ENCODE peak calls at places on chromosome 2, in six cellular contexts. Z, I, S, D, L and V are unnamed samples. For H3K4me1 and H3K27me3, the result is how much of the 10 kb centered on the place peaks cover.

GRCh38 chr2:106812377-106812776 is 73.6 kb downstream of the ST6GAL2 start:
- DNase-seq in S (no peak), I (no peak), L (no peak), D (no peak), Z (no peak), V (peak)

GRCh38 chr2:169141713-169142352 is 72.5 kb downstream of the DHRS9 start:
- DNase-seq in S (peak), I (peak), L (peak), Z (peak), D (peak), V (peak)

GRCh38 chr2:207256476-207257207 is 90.9 kb upstream of the KLF7 start:
- DNase-seq in D (no peak), Z (peak), I (no peak), L (no peak), S (no peak), V (no peak)

GRCh38 chr2:204024503-204024902 is 87.9 kb downstream of the ICOS start:
- DNase-seq in Z (peak), L (no peak), I (peak), D (peak), S (no peak), V (peak)

GRCh38 chr2:183838295-183838694 is 714.1 kb downstream of the NUP35 start:
- DNase-seq in I (no peak), S (no peak), L (no peak), D (no peak), Z (no peak), V (no peak)

GRCh38 chr2:28411956-28412609 is 19.4 kb downstream of the FOSL2 start:
- DNase-seq in S (no peak), I (no peak), L (peak), Z (no peak), D (no peak), V (no peak)

GRCh38 chr2:160035125-160035524 is 27.3 kb downstream of the PLA2R1 start:
- DNase-seq in I (no peak), Z (no peak), D (no peak), L (no peak), S (no peak), V (no peak)

GRCh38 chr2:133765693-133766092 is 197.4 kb upstream of the NCKAP5 start:
- DNase-seq in I (no peak), D (peak), Z (no peak), S (no peak), L (no peak), V (peak)

GRCh38 chr2:236167297-236168109 is 683 bp downstream of the GBX2 start:
- DNase-seq in S (no peak), D (no peak), L (no peak), I (no peak), Z (peak), V (no peak)

GRCh38 chr2:203484266-203485112 is 50.6 kb downstream of the RAPH1 start:
- DNase-seq in S (no peak), L (peak), D (peak), I (peak), Z (peak), V (peak)

GRCh38 chr2:241673797-241674725 is 12.6 kb downstream of the DTYMK start:
- DNase-seq in D (no peak), L (no peak), S (no peak), I (no peak), Z (no peak), V (no peak)

GRCh38 chr2:68746408-68746807 is 11.8 kb downstream of the ARHGAP25 start:
- DNase-seq in I (no peak), Z (no peak), D (no peak), L (no peak), S (peak), V (no peak)

GRCh38 chr2:2026252-2026831 is 282.0 kb upstream of the PXDN start:
- DNase-seq in I (no peak), Z (no peak), S (no peak), L (no peak), D (no peak), V (no peak)

GRCh38 chr2:66561645-66562336 is 126.9 kb downstream of the MEIS1 start:
- DNase-seq in D (no peak), S (no peak), I (no peak), L (no peak), Z (no peak), V (no peak)

GRCh38 chr2:219125886-219126270 is 34.7 kb downstream of the NHEJ1 start:
- DNase-seq in L (no peak), D (no peak), I (no peak), S (no peak), Z (no peak), V (no peak)
- H3K4me1 ChIP-seq in L (under half), D (under half), I (under half), S (under half), Z (under half), V (under half)

DNA sequence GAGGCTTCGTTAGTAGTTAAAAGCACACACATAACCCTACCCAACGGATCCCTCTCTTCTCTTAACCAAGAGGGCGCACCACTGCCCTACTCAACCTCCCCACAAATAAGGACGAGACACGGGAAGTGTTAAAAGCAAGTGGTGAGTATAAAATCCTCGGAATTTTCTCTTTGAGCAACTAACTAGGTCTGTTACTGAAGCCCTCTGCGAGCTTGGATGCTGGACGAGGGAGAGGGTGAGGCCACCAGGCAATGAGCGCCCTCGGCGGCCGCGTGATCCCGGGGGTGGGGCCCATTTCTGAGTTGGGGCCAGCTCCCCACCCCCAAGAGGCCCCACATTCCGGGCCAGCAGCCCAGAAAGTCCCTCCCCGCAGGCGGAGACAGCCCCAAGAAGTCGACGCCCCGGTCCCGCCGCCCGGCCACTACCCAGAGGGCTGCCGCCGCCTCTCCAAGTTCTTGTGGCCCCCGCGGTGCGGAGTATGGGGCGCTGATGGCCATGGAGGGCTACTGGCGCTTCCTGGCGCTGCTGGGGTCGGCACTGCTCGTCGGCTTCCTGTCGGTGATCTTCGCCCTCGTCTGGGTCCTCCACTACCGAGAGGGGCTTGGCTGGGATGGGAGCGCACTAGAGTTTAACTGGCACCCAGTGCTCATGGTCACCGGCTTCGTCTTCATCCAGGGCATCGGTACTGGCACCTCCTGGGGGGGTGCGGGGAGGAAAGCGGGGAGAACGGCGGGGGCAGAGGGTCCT is at the start of gene CYBRD1:
- DNase-seq in D (peak), S (no peak), Z (peak), L (peak), I (peak), V (peak)
- TF ChIP-seq POLR2A in D (peak), S (peak), Z (peak), L (peak), I (peak), V (peak)

DNA sequence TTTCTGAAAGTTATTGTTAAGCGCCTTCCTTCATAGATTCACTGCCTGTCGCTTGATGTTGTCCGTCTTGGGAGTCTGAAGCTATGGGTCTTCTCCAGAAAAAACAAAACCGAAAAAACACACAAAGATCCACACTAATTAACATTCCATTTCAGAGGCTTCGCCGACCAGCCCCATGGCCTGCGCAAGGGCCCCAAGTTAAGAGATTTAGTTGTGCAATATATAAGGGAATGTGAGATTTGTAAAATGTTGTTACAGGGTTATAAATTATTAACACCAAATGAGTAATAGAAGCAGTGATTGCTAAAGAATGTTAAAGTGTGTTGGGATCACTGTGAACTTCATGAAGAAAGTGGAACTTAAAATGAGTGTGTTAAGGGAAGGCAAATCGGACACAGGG is 827 bp downstream of the CFAP221 start:
- DNase-seq in I (no peak), D (no peak), S (no peak), L (no peak), Z (no peak), V (no peak)
- H3K27me3 ChIP-seq in I (under half), D (under half), S (under half), L (under half), Z (under half), V (under half)

DNA sequence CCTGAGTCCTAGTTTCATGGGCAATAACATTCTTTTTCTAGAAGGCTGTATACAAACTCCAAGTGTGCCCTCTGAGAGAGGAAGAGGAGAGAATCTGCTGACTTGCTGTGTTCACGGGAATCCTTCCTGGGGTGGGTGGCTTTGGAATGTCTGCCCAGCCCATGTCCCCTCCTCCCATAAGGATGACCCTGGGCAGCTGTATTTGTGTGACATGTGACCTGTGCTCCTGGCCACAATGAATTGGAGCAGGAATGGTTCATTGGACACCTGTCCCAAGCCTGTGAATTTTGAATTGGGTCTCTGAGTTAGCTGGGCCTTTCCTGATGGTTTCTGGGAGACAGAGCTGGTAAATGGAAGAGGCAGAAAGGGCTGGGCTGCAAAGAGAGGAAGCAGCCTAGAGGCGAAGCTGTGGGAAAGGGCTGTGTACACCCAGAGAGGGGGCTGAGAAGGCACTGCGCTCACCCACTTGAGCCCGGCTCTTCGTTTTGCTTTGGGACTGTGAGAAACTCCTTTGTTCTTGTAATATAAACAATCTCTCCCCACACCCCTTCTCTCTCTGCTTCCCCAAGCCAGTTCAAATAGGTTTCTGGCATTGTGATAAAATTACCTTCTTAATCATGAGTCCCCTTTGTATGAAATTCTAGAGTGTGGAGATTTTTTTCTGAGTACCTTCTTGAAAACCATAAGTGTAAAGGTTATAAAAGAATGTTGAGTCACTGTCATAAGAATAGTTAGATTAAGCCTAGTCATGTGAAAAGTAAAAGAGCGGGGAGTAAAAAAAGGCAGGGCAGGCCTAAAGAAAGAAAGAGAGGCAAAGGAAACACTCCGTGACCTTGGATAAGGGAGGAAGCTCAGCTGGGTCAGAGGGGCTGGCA is 49.8 kb downstream of the SLC4A5 start:
- DNase-seq in S (no peak), L (no peak), D (no peak), Z (peak), I (no peak), V (no peak)
- H3K4me1 ChIP-seq in S (under half), L (under half), D (under half), Z (under half), I (under half), V (under half)

DNA sequence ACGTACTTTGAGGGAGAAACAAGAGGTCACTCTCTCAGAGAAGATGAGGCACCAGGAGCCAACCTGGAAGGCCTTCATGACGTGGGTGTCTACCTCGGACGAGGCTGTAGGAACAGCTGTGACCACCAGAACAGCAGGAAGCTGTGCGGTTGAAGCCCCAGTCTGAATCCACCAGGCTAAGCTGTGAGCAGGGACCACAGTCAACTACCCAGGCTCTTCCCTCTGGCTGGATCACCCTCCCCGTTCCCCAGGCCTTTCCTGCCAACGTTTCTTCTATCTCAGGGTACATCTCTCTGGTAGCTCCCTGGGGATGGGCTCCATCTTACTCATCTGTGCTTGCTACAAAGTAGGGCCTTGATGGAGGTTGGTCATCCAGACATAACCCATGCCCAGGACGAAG is 36.8 kb upstream of the CYP27C1 start:
- DNase-seq in I (no peak), D (no peak), S (no peak), Z (no peak), L (no peak), V (no peak)
- TF ChIP-seq POLR2A in I (no peak), D (no peak), S (no peak), Z (no peak), L (no peak), V (no peak)

GRCh38 chr2:73292316-73292905 is 937 bp downstream of the EGR4 start:
- DNase-seq in D (no peak), Z (no peak), I (no peak), S (no peak), L (no peak), V (no peak)
- H3K27me3 ChIP-seq in D (under half), Z (half or more), I (under half), S (under half), L (under half), V (under half)

GRCh38 chr2:139600166-139600565 is 820.0 kb upstream of the NXPH2 start:
- DNase-seq in S (no peak), D (no peak), Z (no peak), I (no peak), L (no peak), V (no peak)
- H3K4me1 ChIP-seq in S (under half), D (under half), Z (under half), I (under half), L (under half), V (under half)

GRCh38 chr2:85431787-85432186 is 13.3 kb downstream of the SH2D6 start:
- DNase-seq in L (no peak), I (no peak), Z (no peak), S (no peak), D (no peak), V (no peak)

GRCh38 chr2:85429213-85429923 is 10.9 kb downstream of the SH2D6 start:
- DNase-seq in I (no peak), Z (no peak), L (no peak), S (no peak), D (no peak), V (no peak)

GRCh38 chr2:85429924-85430289 is 11.4 kb downstream of the SH2D6 start:
- DNase-seq in I (no peak), S (no peak), D (no peak), L (no peak), Z (no peak), V (no peak)

GRCh38 chr2:85428343-85428881 is 9.9 kb downstream of the SH2D6 start:
- DNase-seq in Z (no peak), S (no peak), L (no peak), D (no peak), I (no peak), V (no peak)

DNA sequence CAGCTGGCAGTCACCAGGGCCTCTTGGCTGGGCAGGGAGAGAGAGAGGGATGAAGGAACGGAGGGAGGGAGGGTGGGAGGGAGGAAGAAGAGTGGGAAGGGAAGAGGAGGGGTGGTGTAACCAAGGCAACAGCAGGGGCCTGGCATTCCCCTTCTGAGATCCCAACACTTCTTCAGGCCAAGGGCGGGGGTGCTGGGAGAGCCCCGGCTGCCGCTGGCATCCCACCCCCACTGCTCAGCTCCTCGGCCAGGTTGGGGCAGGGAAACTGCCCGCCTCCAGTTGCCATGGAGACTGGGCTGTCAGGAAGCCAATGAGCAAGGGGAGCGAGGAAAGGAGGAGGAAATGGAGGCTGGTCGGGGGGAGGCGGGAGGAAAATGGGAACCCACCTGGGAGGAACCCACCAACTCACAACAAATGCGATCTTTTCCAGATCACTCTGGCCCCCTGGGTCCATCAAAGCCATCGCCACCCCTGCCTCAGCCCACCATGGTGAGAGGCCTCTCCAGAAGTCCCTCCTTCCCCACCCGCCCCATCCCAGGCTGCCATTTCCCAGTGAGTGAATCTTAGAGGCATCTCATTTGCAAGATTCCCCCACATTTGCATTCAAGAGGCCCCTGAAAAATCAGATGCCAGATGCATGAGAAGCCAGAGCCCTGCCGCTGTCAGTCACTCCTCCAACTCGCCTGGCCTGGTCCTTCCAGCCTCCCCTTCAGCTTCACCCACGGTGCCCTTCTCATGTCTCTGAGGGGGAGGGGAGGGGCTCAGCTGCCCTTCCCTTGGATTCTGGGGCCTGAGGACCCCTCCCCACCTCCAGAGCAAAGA is 12.5 kb downstream of the SH2D6 start:
- DNase-seq in D (no peak), L (no peak), Z (no peak), S (no peak), I (no peak), V (no peak)
- TF ChIP-seq POLR2A in D (no peak), L (no peak), Z (no peak), S (no peak), I (no peak), V (no peak)

GRCh38 chr2:48266698-48267097 is 263.3 kb upstream of the STON1 start:
- DNase-seq in D (no peak), I (no peak), Z (no peak), S (no peak), L (no peak), V (no peak)

GRCh38 chr2:48269126-48269822 is 260.7 kb upstream of the STON1 start:
- DNase-seq in L (no peak), I (no peak), S (no peak), Z (no peak), D (no peak), V (no peak)

GRCh38 chr2:48264632-48265031 is 265.3 kb upstream of the STON1 start:
- DNase-seq in D (no peak), I (no peak), S (no peak), Z (no peak), L (no peak), V (no peak)

GRCh38 chr2:48268671-48269070 is 261.3 kb upstream of the STON1 start:
- DNase-seq in Z (no peak), S (no peak), D (no peak), L (no peak), I (no peak), V (no peak)

DNA sequence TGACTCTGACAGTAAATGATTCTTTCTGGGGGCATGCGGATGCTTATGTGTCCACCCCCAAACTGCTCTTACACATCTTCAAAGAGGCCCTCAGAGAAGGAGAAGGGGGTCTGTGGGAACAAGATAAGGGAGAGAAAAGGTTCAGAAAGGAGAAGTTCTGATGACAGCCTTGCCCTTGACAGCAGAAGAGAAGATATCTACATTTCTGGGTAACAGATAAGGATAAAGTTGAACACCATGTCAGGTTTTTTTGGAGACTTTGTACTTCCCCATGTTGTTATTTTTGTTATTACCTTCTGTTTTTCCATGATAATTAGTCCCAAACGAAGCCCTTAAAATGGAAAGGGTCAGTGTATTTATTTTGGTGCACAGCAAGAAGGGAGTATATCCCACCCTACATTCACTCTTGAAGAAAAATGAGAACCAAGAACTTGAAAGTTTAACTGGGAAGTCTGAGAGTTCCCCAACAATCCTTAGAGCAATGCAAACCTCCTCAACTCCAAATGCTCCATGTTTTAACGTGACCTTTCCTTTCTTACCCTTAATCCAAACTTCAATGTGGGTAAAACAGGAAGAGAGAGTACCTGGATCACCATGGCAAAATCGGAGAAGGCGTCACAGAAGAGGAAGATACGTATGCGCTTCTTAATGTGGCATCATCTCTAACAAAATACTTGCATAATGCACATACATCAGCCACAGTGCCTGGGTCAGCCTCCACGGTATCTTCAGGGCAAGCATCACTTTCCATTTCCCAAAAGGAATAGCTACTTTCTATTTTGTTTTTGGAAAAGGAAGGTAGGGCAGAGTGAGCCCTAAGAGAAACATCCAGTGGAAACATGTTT is 264.6 kb upstream of the STON1 start:
- DNase-seq in L (no peak), I (no peak), D (no peak), S (no peak), Z (no peak), V (no peak)
- H3K27me3 ChIP-seq in L (under half), I (under half), D (under half), S (under half), Z (under half), V (under half)

GRCh38 chr2:80527119-80527518 is 222.6 kb upstream of the LRRTM1 start:
- DNase-seq in Z (no peak), S (no peak), L (no peak), D (no peak), I (no peak), V (no peak)

GRCh38 chr2:80525152-80525551 is 220.6 kb upstream of the LRRTM1 start:
- DNase-seq in Z (no peak), D (no peak), S (no peak), I (no peak), L (no peak), V (no peak)

GRCh38 chr2:80531319-80531718 is 226.8 kb upstream of the LRRTM1 start:
- DNase-seq in Z (no peak), S (no peak), L (no peak), I (no peak), D (no peak), V (no peak)

GRCh38 chr2:80529466-80530165 is 225.1 kb upstream of the LRRTM1 start:
- DNase-seq in S (no peak), I (no peak), L (no peak), D (no peak), Z (no peak), V (no peak)

GRCh38 chr2:80530442-80531064 is 226.0 kb upstream of the LRRTM1 start:
- DNase-seq in D (no peak), Z (no peak), I (no peak), S (no peak), L (no peak), V (no peak)
- H3K4me1 ChIP-seq in D (under half), Z (under half), I (under half), S (under half), L (under half), V (under half)